ENCODE peak calls at places on chromosomes 11 and 22, in ten cellular contexts. N is HFF-Myc, C is GM20000, B is dorsolateral prefrontal cortex, E is fibroblast of pulmonary artery, X is pancreas, S is hepatocyte, V is choroid plexus epithelial cell, Y is psoas muscle, L is AG04450. O is an unnamed sample.

GRCh38 chr11:16778286-16778685 is 39.8 kb downstream of the C11orf58 start:
- DNase-seq in S (no peak), V (no peak), B (no peak), N (no peak), C (no peak), Y (no peak), X (no peak), E (no peak), L (no peak), O (no peak)

GRCh38 chr11:73344191-73344607 is 32.0 kb upstream of the RELT start:
- DNase-seq in B (peak; percentile 75), S (no peak), X (no peak), E (no peak), Y (no peak), L (no peak), N (no peak), V (no peak), C (no peak), O (no peak)

GRCh38 chr11:72523991-72524390 is 89.7 kb upstream of the CLPB start:
- DNase-seq in C (no peak), L (no peak), S (no peak), N (no peak), X (no peak), E (no peak), Y (no peak), V (no peak), B (no peak), O (no peak)

GRCh38 chr11:117458275-117459120 is 130.8 kb downstream of the CEP164 start:
- DNase-seq in N (no peak), Y (no peak), L (no peak), X (no peak), E (no peak), C (peak; percentile 44), V (no peak), B (peak; percentile 62), S (no peak), O (peak; percentile 68)

GRCh38 chr22:19962246-19962908 is 20.8 kb upstream of the TXNRD2 start:
- DNase-seq in N (no peak), L (no peak), B (peak; percentile 87), C (peak; percentile 83), E (peak; percentile 77), X (peak; percentile 84), Y (peak; percentile 75), S (peak; percentile 94), V (peak; percentile 87), O (peak; percentile 80)

GRCh38 chr22:36335621-36336020 is 52.1 kb downstream of the MYH9 start:
- DNase-seq in C (no peak), N (no peak), L (no peak), Y (no peak), X (no peak), V (no peak), B (no peak), S (no peak), E (no peak), O (no peak)

GRCh38 chr11:132334769-132335280 is 964.4 kb downstream of the NTM start:
- DNase-seq in B (no peak), C (no peak), Y (no peak), X (no peak), V (peak; percentile 7), N (no peak), S (no peak), E (no peak), L (no peak), O (no peak)

GRCh38 chr11:77559686-77560425 is 29.9 kb upstream of the AQP11 start:
- DNase-seq in Y (no peak), E (peak; percentile 51), V (peak; percentile 91), L (peak; percentile 49), S (peak; percentile 49), N (peak; percentile 55), C (no peak), X (no peak), B (no peak), O (no peak)

GRCh38 chr11:118953265-118953664 is 2.8 kb upstream of the UPK2 start:
- DNase-seq in V (peak; percentile 44), S (no peak), L (no peak), B (peak; percentile 87), E (peak; percentile 14), X (no peak), N (no peak), C (no peak), Y (no peak), O (no peak)

GRCh38 chr22:50316114-50317065 is 8.9 kb upstream of the PLXNB2 start:
- DNase-seq in Y (no peak), S (no peak), B (no peak), V (no peak), L (no peak), X (no peak), C (peak; percentile 35), N (no peak), E (no peak), O (no peak)

GRCh38 chr11:93694109-93694508 is 32.6 kb downstream of the CEP295 start:
- DNase-seq in L (no peak), C (no peak), X (no peak), B (no peak), S (no peak), E (peak; percentile 10), V (peak; percentile 20), N (no peak), Y (no peak), O (no peak)
- TF ChIP-seq CTCF in L (peak; percentile 30), C (no peak), X (no peak), B (no peak), S (no peak), E (peak; percentile 20), V (no peak), N (no peak), Y (no peak), O (no peak)

DNA sequence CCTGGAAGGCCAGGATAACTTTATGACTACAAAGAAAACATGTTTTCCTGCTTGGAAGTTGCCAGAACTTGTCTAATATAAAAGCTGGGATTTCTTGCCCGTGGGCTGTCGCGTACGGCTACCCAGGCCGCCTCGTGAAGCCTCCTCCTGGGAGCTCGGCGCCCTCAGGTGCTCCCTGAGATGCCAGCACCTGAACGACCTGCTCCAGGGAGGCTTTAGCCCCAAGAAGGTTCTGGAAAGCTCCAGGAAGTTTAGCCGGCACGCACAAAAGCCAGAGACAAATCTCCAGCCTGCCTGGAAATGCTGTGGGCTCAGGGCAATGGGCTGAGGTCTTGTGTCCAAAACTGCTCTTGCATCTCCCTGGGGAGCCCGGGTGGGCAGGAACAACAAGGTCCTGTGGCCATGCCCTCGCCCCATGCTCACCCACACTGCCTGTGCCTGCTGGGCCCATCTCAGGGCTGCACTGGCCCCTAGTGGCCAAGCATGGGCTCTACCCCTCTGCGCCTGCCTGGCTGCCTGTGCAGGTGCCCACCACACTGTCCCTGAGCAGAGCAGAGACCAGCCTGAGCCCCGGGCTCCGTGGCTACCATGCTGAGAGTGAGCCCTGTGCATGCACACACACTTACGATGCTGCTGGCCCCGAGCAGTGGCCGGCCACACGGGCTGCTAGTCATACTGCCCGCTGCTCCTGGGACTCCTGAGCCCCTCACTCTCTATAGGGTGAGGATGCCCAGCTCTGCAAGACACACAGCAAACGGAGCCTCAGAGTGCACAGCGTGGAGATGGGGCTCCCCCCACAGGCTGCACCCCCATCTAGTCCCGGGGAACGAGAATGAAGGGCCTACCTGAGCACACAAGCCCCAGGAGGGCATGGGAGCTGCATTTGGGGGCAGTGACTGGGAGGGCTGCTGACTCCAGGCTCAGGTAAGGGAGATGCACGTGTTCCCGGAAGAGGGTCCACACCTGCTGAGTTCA is 4.9 kb upstream of the CELSR1 start:
- DNase-seq in S (peak; percentile 87), N (no peak), C (peak; percentile 94), Y (peak; percentile 80), L (no peak), V (peak; percentile 73), X (peak; percentile 70), B (peak; percentile 81), E (peak; percentile 70), O (peak; percentile 92)
- TF ChIP-seq CTCF in S (peak; percentile 91), N (peak; percentile 98), C (peak; percentile 99), Y (peak; percentile 88), L (peak; percentile 97), V (peak; percentile 96), X (peak; percentile 89), B (peak; percentile 93), E (peak; percentile 92), O (peak; percentile 98)

DNA sequence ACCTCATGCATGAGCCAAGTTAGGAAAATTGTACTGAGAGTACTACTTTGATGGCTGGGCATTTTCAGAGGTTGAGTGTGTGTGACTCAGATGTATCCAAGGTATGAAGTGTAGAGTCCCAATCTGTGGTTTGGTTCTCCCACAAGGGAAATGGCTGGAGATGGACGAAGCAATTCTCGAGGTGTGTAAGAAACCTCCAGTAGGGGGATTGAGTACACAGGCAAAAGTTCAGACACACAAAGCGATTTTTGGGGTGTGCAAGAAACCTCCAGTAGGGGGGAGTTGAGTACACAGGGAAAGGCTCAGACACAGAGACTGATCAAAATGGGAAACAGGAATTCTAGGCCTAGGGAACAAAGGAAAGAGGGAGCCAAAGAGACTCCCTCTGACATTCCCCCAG is 1536.3 kb downstream of the FAM181B start:
- DNase-seq in L (no peak), V (no peak), E (no peak), Y (no peak), B (no peak), C (no peak), S (no peak), N (no peak), X (no peak), O (no peak)
- TF ChIP-seq CTCF in L (no peak), V (no peak), E (no peak), Y (no peak), B (no peak), C (no peak), S (no peak), N (no peak), X (no peak), O (no peak)

GRCh38 chr22:22754268-22754657 is 109.8 kb downstream of the GGTLC2 start:
- DNase-seq in Y (no peak), N (no peak), S (no peak), B (no peak), L (no peak), C (no peak), X (no peak), V (no peak), E (no peak), O (no peak)

GRCh38 chr22:22754961-22755777 is 110.8 kb downstream of the GGTLC2 start:
- DNase-seq in V (no peak), B (no peak), X (no peak), C (no peak), L (no peak), E (no peak), S (no peak), N (no peak), Y (no peak), O (no peak)

GRCh38 chr22:22756109-22756508 is 111.7 kb downstream of the GGTLC2 start:
- DNase-seq in X (no peak), S (no peak), V (no peak), C (no peak), E (no peak), B (no peak), L (no peak), N (no peak), Y (no peak), O (no peak)

GRCh38 chr22:22753526-22754267 is 109.3 kb downstream of the GGTLC2 start:
- DNase-seq in X (peak; percentile 57), B (no peak), L (no peak), Y (no peak), S (peak; percentile 76), E (peak; percentile 51), N (no peak), C (peak; percentile 80), V (peak; percentile 65), O (peak; percentile 87)

DNA sequence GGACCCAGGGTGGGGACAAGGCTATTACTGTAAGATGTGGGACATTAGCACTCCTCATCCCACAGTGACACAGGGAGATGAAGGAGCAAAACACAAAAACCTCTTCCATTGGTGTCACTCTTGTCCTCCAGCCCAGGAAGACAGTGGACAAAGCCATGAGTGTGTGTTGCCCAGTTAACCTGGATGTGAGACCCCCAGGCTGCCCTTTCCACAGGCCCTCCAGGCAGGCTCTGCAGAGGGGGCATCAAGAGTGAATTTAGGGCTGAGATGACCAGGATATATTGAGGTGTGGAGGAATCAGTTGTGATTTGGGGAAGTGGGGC is 111.3 kb downstream of the GGTLC2 start:
- DNase-seq in L (no peak), X (no peak), N (no peak), V (no peak), C (no peak), S (no peak), E (no peak), B (no peak), Y (no peak), O (no peak)
- TF ChIP-seq CTCF in L (no peak), X (no peak), N (no peak), V (no peak), C (no peak), S (no peak), E (no peak), B (no peak), Y (no peak), O (no peak)

O was measured in GM10248.